ENCODE peak calls at places on chromosome 3, in seven cellular contexts. E is stimulated activated CD8-positive, alpha-beta memory T cell treated with anti-CD3 and anti-CD28 coated beads, Interleukin-7, amount 100 ng/mL, for 1 hour; K is MM.1S; U is left cardiac atrium; Q is NAMALWA; N is activated CD4-positive, CD25-positive, alpha-beta regulatory T cell; S is mesenteric fat pad. P is an unnamed sample.
A peak's percentile ranks its signal among the peaks of the same experiment; 100 is the strongest.

GRCh38 chr3:18124501-18124900 is 300.6 kb downstream of the SATB1 start:
- DNase-seq in E (no peak), K (no peak), U (no peak), Q (no peak), N (no peak), S (no peak), P (peak; percentile 88)

GRCh38 chr3:138441742-138442141 is 7.3 kb downstream of the ESYT3 start:
- DNase-seq in E (no peak), K (no peak), U (no peak), Q (no peak), N (no peak), S (peak; percentile 3), P (no peak)

GRCh38 chr3:39362177-39362576 is 21.0 kb upstream of the SLC25A38 start:
- DNase-seq in E (no peak), K (no peak), U (no peak), Q (no peak), N (no peak), S (no peak), P (no peak)

GRCh38 chr3:53151870-53152269 is 9.1 kb upstream of the PRKCD start:
- DNase-seq in E (no peak), K (no peak), U (no peak), Q (no peak), N (no peak), S (no peak), P (no peak)

GRCh38 chr3:50246517-50246954 is 10.5 kb downstream of the GNAI2 start:
- DNase-seq in E (peak; percentile 58), K (peak; percentile 85), U (peak; percentile 77), Q (no peak), N (peak; percentile 44), S (no peak), P (peak; percentile 87)

GRCh38 chr3:148036331-148036881 is 627.2 kb downstream of the ZIC1 start:
- DNase-seq in E (no peak), K (no peak), U (no peak), Q (no peak), N (no peak), S (no peak), P (no peak)

GRCh38 chr3:188241883-188242282 is 87.9 kb downstream of the LPP start:
- DNase-seq in E (no peak), K (no peak), U (no peak), Q (peak; percentile 50), N (no peak), S (no peak), P (no peak)

GRCh38 chr3:132543016-132543739 is 53.9 kb upstream of the ACKR4 start:
- DNase-seq in E (no peak), K (no peak), U (no peak), Q (no peak), N (no peak), S (no peak), P (peak; percentile 78)

GRCh38 chr3:58325525-58325992 is 7.1 kb upstream of the PXK start:
- DNase-seq in E (no peak), K (peak; percentile 36), U (no peak), Q (no peak), N (no peak), S (no peak), P (no peak)

GRCh38 chr3:148955544-148956346 is 35.6 kb upstream of the GYG1 start:
- DNase-seq in E (no peak), K (peak; percentile 52), U (peak; percentile 43), Q (peak; percentile 71), N (no peak), S (no peak), P (peak; percentile 72)

GRCh38 chr3:98733055-98733777 is 29.9 kb upstream of the ST3GAL6 start:
- DNase-seq in E (no peak), K (peak; percentile 21), U (peak; percentile 49), Q (no peak), N (no peak), S (no peak), P (peak; percentile 58)

GRCh38 chr3:170572665-170573253 is 13.1 kb downstream of the SLC7A14 start:
- DNase-seq in E (no peak), K (peak; percentile 80), U (no peak), Q (no peak), N (no peak), S (no peak), P (no peak)

GRCh38 chr3:179026636-179027035 is 45.0 kb downstream of the ZMAT3 start:
- DNase-seq in E (no peak), K (no peak), U (no peak), Q (no peak), N (no peak), S (no peak), P (no peak)

GRCh38 chr3:100590114-100590839 is 19.1 kb upstream of the ADGRG7 start:
- DNase-seq in E (peak; percentile 8), K (peak; percentile 58), U (peak; percentile 30), Q (peak; percentile 84), N (peak; percentile 6), S (no peak), P (peak; percentile 75)

GRCh38 chr3:67459796-67460195 is 194.6 kb downstream of the SUCLG2 start:
- DNase-seq in E (no peak), K (no peak), U (no peak), Q (no peak), N (no peak), S (no peak), P (no peak)

GRCh38 chr3:78994174-78995027 is 773.4 kb downstream of the ROBO1 start:
- DNase-seq in E (no peak), K (no peak), U (no peak), Q (no peak), N (no peak), S (no peak), P (no peak)

GRCh38 chr3:13215940-13216546 is 142.8 kb upstream of the IQSEC1 start:
- DNase-seq in E (no peak), K (no peak), U (no peak), Q (no peak), N (no peak), S (no peak), P (no peak)

GRCh38 chr3:55488398-55489055 is 1.4 kb upstream of the WNT5A start:
- DNase-seq in E (no peak), K (peak; percentile 79), U (peak; percentile 68), Q (peak; percentile 64), N (no peak), S (no peak), P (no peak)

GRCh38 chr3:143613226-143613625 is 235.0 kb downstream of the SLC9A9 start:
- DNase-seq in E (no peak), K (no peak), U (no peak), Q (no peak), N (no peak), S (no peak), P (no peak)

GRCh38 chr3:36221975-36222374 is 158.3 kb upstream of the STAC start:
- DNase-seq in E (no peak), K (no peak), U (no peak), Q (no peak), N (no peak), S (no peak), P (no peak)

GRCh38 chr3:94132777-94133176 is 69.9 kb downstream of the NSUN3 start:
- DNase-seq in E (no peak), K (no peak), U (no peak), Q (peak; percentile 8), N (no peak), S (no peak), P (no peak)

GRCh38 chr3:197511130-197511529 is 44.6 kb downstream of the BDH1 start:
- DNase-seq in E (no peak), K (no peak), U (no peak), Q (no peak), N (no peak), S (no peak), P (no peak)

GRCh38 chr3:190728574-190729246 is 133.8 kb downstream of the GMNC start:
- DNase-seq in E (no peak), K (no peak), U (no peak), Q (no peak), N (no peak), S (no peak), P (peak; percentile 21)

GRCh38 chr3:190336516-190337189 is 14.4 kb upstream of the CLDN1 start:
- DNase-seq in E (no peak), K (no peak), U (no peak), Q (no peak), N (no peak), S (no peak), P (no peak)

GRCh38 chr3:194470615-194471014 is 16.2 kb downstream of the ATP13A3 start:
- DNase-seq in E (no peak), K (no peak), U (no peak), Q (no peak), N (no peak), S (no peak), P (no peak)

GRCh38 chr3:45730409-45731154 is 41.4 kb downstream of the SACM1L start:
- DNase-seq in E (no peak), K (no peak), U (no peak), Q (no peak), N (no peak), S (no peak), P (no peak)

GRCh38 chr3:94115482-94115881 is 52.6 kb downstream of the NSUN3 start:
- DNase-seq in E (no peak), K (peak; percentile 27), U (no peak), Q (peak; percentile 34), N (no peak), S (no peak), P (peak; percentile 35)

GRCh38 chr3:31077826-31078225 is 183.4 kb upstream of the GADL1 start:
- DNase-seq in E (no peak), K (no peak), U (no peak), Q (no peak), N (no peak), S (no peak), P (no peak)

GRCh38 chr3:60948488-60948887 is 302.8 kb downstream of the FHIT start:
- DNase-seq in E (no peak), K (no peak), U (no peak), Q (peak; percentile 11), N (no peak), S (no peak), P (no peak)

GRCh38 chr3:150222646-150223045 is 185.5 kb upstream of the TSC22D2 start:
- DNase-seq in E (no peak), K (no peak), U (no peak), Q (no peak), N (no peak), S (no peak), P (no peak)

GRCh38 chr3:52399593-52399992 is 45.3 kb downstream of the SEMA3G start:
- DNase-seq in E (no peak), K (no peak), U (no peak), Q (no peak), N (no peak), S (no peak), P (no peak)

P was measured in KBM-7.